ENCODE peak calls at places on chromosomes 3 and 15, in seven cellular contexts. G is kidney, I is HL-60, K is uterus, Y is choroid plexus epithelial cell, F is GM06990, J is lung. V is an unnamed sample.

GRCh38 chr3:12483872-12484197 is 445 bp upstream of the TSEN2 start:
- DNase-seq in G (no peak), I (no peak), K (no peak), Y (no peak), F (no peak), J (no peak), V (no peak)

GRCh38 chr15:51759557-51760070 is 8.2 kb downstream of the TMOD2 start:
- DNase-seq in G (no peak), I (no peak), K (peak), Y (peak), F (no peak), J (peak), V (peak)

GRCh38 chr3:181704421-181705066 is 7.2 kb upstream of the SOX2 start:
- DNase-seq in G (no peak), I (no peak), K (no peak), Y (no peak), F (no peak), J (no peak), V (no peak)

GRCh38 chr3:194396897-194397756 is 1.9 kb downstream of the GP5 start:
- DNase-seq in G (no peak), I (peak), K (no peak), Y (peak), F (peak), J (no peak), V (no peak)

GRCh38 chr3:49022751-49023171 is 840 bp downstream of the NDUFAF3 start:
- DNase-seq in G (peak), I (no peak), K (no peak), Y (no peak), F (no peak), J (no peak), V (no peak)

GRCh38 chr3:99648496-99648895 is 10.1 kb downstream of the COL8A1 start:
- DNase-seq in G (no peak), I (no peak), K (no peak), Y (no peak), F (no peak), J (no peak), V (no peak)

GRCh38 chr15:74201656-74202420 is 749 bp downstream of the STRA6 start:
- DNase-seq in G (no peak), I (no peak), K (no peak), Y (peak), F (no peak), J (no peak), V (no peak)

GRCh38 chr15:31456329-31457060 is 129.9 kb downstream of the KLF13 start:
- DNase-seq in G (peak), I (no peak), K (no peak), Y (no peak), F (no peak), J (no peak), V (no peak)

GRCh38 chr3:140441006-140441405 is 236.9 kb upstream of the TRIM42 start:
- DNase-seq in G (no peak), I (no peak), K (no peak), Y (peak), F (no peak), J (no peak), V (no peak)

GRCh38 chr15:84872009-84872900 is 12.2 kb upstream of the SLC28A1 start:
- DNase-seq in G (no peak), I (no peak), K (no peak), Y (no peak), F (no peak), J (no peak), V (no peak)

GRCh38 chr3:31077021-31077601 is 182.7 kb upstream of the GADL1 start:
- DNase-seq in G (no peak), I (no peak), K (no peak), Y (peak), F (peak), J (no peak), V (peak)

GRCh38 chr15:45573961-45574629 is 13.1 kb upstream of the BLOC1S6 start:
- DNase-seq in G (no peak), I (no peak), K (no peak), Y (peak), F (no peak), J (no peak), V (no peak)

GRCh38 chr3:197478746-197479668 is 76.8 kb downstream of the BDH1 start:
- DNase-seq in G (no peak), I (no peak), K (no peak), Y (no peak), F (no peak), J (no peak), V (no peak)

GRCh38 chr3:18810306-18810661 is 338.0 kb upstream of the KCNH8 start:
- DNase-seq in G (no peak), I (no peak), K (no peak), Y (no peak), F (no peak), J (no peak), V (no peak)

GRCh38 chr3:79306939-79307590 is 460.7 kb downstream of the ROBO1 start:
- DNase-seq in G (no peak), I (no peak), K (no peak), Y (no peak), F (no peak), J (no peak), V (no peak)

GRCh38 chr3:115836944-115837343 is 213.6 kb downstream of the GAP43 start:
- DNase-seq in G (no peak), I (no peak), K (no peak), Y (peak), F (no peak), J (no peak), V (no peak)

GRCh38 chr3:135927170-135927569 is 38.4 kb upstream of the PPP2R3A start:
- DNase-seq in G (no peak), I (no peak), K (no peak), Y (no peak), F (no peak), J (no peak), V (peak)

GRCh38 chr15:73873456-73873855 is at the start of gene TBC1D21:
- DNase-seq in G (no peak), I (no peak), K (no peak), Y (no peak), F (no peak), J (no peak), V (no peak)

DNA sequence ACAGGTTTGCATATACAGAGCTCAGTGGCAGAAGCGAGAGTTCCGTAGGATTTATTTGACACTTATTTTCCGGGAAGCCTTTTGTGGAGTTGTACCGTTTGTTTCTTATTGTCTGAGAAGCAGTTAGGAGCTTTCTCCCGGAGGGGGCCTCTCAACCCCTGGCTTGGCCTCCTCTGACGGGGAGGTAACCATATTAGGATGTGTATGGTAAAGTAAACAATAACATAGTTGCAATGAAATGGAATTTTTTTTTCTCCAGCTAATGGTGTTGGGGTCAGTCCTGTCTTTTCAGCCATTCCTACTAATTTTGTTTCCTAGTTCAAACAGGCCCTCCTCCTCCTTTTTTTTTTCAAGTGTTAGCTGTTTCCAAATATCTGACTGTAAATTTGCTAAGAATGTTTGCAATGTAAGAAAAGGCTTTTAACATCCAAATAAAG is 338.5 kb downstream of the FOXP1 start:
- DNase-seq in G (no peak), I (no peak), K (no peak), Y (peak), F (no peak), J (no peak), V (peak)
- H3K4me3 ChIP-seq in G (no peak), I (no peak), K (no peak), Y (peak), F (no peak), J (no peak), V (peak)

GRCh38 chr15:61654918-61655317 is 405.3 kb downstream of the VPS13C start:
- DNase-seq in G (peak), I (no peak), K (peak), Y (peak), F (no peak), J (no peak), V (no peak)

GRCh38 chr15:61656391-61656790 is 403.9 kb downstream of the VPS13C start:
- DNase-seq in G (no peak), I (no peak), K (no peak), Y (no peak), F (no peak), J (no peak), V (no peak)

GRCh38 chr15:61653110-61653509 is 407.1 kb downstream of the VPS13C start:
- DNase-seq in G (no peak), I (no peak), K (peak), Y (peak), F (no peak), J (no peak), V (no peak)

GRCh38 chr15:61655881-61656280 is 404.4 kb downstream of the VPS13C start:
- DNase-seq in G (no peak), I (no peak), K (peak), Y (peak), F (no peak), J (no peak), V (no peak)

GRCh38 chr15:61654004-61654740 is 406.1 kb downstream of the VPS13C start:
- DNase-seq in G (no peak), I (no peak), K (no peak), Y (no peak), F (no peak), J (no peak), V (no peak)
- TF ChIP-seq CTCF in G (no peak), I (no peak), K (no peak), Y (no peak), F (no peak), J (no peak), V (no peak)

DNA sequence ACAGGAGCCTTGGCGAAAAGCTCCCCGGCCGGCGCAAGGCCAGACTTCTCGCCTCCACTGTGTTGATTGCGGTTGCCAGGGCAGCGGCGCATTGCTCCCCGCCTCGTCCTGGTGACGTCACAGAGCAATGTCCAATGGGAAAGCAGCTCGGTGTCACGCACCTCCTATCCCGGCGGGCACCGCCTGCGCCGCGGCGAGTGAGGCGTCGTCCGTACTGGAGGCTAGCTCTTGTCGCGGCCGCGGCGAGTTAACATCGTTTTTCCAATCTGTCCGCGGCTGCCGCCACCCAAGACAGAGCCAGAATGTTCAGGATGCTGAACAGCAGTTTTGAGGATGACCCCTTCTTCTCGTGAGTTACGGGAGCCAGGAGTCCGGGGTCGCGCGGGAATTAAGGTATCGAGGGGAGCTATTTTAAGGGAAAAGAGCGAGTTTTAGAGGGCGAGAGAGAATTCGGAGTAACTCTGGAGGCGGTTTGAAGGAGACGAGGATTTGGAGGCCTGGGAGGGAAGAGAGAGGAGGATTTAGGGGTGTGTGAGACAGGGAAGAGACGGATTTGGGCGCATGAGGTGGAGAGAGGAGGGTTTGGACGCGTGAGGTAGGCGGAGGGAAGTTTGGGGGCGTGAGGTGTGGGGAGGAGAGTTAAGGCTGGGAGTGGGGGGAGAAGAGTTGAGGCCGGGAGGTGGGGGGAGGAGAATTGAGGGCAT is at the start of gene MLF1:
- DNase-seq in G (peak), I (peak), K (peak), Y (peak), F (peak), J (peak), V (peak)
- H3K4me3 ChIP-seq in G (peak), I (peak), K (peak), Y (peak), F (peak), J (peak), V (peak)

DNA sequence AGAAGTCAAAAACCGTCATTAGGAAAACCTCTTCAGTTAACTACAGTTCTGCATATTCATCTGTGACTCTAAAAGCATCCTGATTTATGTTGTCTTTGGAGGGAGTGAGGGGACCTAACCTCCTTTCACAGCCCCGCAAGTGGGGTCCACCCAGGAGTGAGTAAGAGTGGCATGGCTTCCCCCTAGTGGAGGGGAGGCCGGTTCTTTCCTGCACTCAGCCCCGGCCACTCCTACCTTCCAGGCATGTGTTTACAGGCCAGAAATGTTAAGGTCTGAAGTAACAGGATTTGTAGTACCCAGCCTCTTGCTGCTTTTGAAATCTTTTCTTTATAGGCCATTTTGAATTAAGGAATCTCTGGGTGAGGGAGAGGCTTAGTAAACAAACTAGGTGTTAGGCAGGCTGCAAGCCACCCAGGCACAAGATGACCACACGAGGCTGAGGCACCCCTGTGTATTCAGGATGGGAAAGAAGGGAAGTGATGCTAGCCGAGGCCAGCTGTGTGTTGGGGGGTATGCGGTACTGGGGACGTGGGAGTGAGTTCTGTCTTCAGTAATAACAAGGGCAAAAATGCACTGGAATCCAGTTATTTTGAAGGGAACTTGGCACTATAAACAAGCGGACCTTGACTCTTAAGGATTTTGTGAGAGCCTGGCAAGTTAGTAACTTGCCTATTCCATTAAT is 50.5 kb downstream of the CTDSPL start:
- DNase-seq in G (no peak), I (no peak), K (no peak), Y (no peak), F (no peak), J (no peak), V (no peak)
- TF ChIP-seq CTCF in G (no peak), I (no peak), K (no peak), Y (peak), F (peak), J (no peak), V (no peak)

DNA sequence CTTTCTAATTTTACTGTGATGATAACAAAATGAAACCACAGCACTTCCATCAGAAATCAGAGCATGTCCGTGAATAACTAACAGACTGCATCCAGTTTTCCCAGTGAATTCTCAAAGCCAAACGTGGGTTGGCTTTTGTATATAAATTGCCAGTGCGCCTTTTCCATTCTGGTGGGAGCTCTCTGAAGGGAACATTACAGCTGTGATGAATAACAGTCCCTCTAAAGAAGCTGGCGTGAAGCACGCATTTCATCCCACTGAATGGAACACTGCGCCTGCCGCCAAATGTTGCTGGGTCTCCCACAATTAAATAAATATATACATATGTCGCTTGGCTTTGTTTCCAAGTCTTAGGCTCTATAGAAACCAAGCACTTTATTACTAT is 113.0 kb upstream of the PFN2 start:
- DNase-seq in G (no peak), I (no peak), K (peak), Y (no peak), F (no peak), J (no peak), V (no peak)
- H3K4me3 ChIP-seq in G (peak), I (no peak), K (no peak), Y (peak), F (no peak), J (no peak), V (peak)

DNA sequence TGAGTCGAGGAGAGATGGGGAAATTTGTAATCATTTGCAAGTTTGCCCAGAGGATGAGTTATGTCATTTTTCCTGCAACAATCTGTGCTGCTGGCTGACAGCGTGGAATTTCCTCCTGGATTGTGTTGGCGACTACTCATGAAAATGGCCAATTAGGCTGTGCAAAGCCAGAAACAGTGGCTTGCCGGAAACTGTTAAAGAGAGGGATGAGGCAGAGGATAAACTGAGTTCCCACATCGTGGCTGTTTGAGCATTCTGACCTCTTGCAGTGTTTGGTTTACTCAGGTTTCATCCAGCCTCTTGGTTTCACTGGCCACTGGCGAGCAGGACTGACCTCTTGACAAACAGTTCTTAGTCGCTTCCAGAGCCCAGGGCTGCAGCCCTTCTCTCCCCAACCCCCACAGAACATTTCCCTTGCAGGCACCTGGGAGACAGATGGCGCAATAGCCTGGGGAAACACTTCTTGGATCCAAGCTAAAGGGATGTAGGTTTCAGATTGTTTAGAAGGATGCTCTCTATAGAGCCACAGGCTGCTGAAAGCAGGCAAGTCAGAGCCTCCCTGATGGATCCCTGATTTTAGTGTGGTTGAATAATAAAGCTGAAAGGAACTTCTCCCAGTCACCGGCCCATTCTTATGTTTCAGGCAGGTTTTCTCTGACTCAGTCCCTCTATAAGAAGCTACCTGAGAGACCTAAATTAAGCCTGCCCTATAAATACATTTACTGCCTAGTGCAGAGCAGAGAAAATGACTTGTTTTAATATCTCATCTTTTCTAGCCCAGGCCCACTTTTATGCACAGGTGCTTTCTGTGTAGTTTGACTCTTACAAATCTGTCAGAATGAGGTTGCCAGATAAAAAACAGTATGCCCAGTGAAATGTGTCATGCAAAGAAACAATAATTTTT is 92.8 kb upstream of the UBE2E1 start:
- DNase-seq in G (no peak), I (no peak), K (peak), Y (peak), F (no peak), J (no peak), V (peak)
- TF ChIP-seq CTCF in G (no peak), I (no peak), K (peak), Y (peak), F (no peak), J (no peak), V (no peak)

DNA sequence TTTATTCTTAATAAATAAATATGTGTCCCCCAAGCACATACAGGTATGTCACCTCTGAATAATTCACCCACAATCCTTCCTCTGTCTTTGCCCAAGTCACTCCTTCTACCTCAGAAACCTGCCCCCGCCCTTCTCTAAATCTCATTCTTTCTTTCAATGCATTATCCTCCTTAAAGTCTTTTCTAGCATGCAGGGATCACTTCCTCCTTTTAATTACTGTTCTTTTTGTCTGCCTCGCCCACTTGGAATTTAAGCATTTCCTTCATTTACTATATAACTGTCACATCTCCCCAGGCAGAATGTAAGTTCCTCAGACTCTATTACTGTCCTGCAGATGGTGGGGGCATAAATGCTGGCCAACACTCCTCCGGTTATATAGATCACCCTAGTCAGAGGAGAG is 7.8 kb downstream of the CCDC80 start:
- DNase-seq in G (no peak), I (no peak), K (no peak), Y (no peak), F (no peak), J (no peak), V (no peak)
- H3K4me3 ChIP-seq in G (no peak), I (no peak), K (no peak), Y (peak), F (no peak), J (no peak), V (peak)

V was measured in AG04449.